ENCODE peak calls at places on chromosome 2, in five cellular contexts. X is brain microvascular endothelial cell, R is OCI-LY7, W is upper lobe of right lung, V is ovary. A is an unnamed sample.

GRCh38 chr2:97936199-97936598 is 59.5 kb downstream of the TMEM131 start:
- DNase-seq in X (no peak), R (peak), W (no peak), V (no peak), A (no peak)

GRCh38 chr2:168624028-168624427 is 168.0 kb downstream of the CERS6 start:
- DNase-seq in X (no peak), R (no peak), W (no peak), V (no peak), A (no peak)

GRCh38 chr2:99821572-99822369 is 320.6 kb downstream of the AFF3 start:
- DNase-seq in X (peak), R (no peak), W (no peak), V (no peak), A (no peak)

GRCh38 chr2:95077521-95077807 is 44.1 kb downstream of the MRPS5 start:
- DNase-seq in X (no peak), R (peak), W (no peak), V (no peak), A (peak)

GRCh38 chr2:24520175-24520574 is 29.1 kb downstream of the NCOA1 start:
- DNase-seq in X (no peak), R (no peak), W (no peak), V (no peak), A (no peak)

GRCh38 chr2:204743368-204743960 is 198.2 kb downstream of the PARD3B start:
- DNase-seq in X (no peak), R (no peak), W (no peak), V (no peak), A (no peak)

GRCh38 chr2:54638774-54639187 is 84.7 kb upstream of the EML6 start:
- DNase-seq in X (no peak), R (no peak), W (no peak), V (no peak), A (no peak)

GRCh38 chr2:224038049-224038829 is 847 bp downstream of the SERPINE2 start:
- DNase-seq in X (no peak), R (peak), W (peak), V (peak), A (peak)

GRCh38 chr2:2662037-2662846 is 331.2 kb upstream of the MYT1L start:
- DNase-seq in X (no peak), R (no peak), W (no peak), V (no peak), A (no peak)

GRCh38 chr2:79944205-79944604 is 360.3 kb downstream of the LRRTM1 start:
- DNase-seq in X (no peak), R (no peak), W (no peak), V (no peak), A (no peak)

GRCh38 chr2:79936715-79937114 is 367.8 kb downstream of the LRRTM1 start:
- DNase-seq in X (no peak), R (no peak), W (no peak), V (no peak), A (no peak)

GRCh38 chr2:79940366-79940765 is 364.2 kb downstream of the LRRTM1 start:
- DNase-seq in X (no peak), R (no peak), W (no peak), V (no peak), A (no peak)

GRCh38 chr2:79938648-79939047 is 365.9 kb downstream of the LRRTM1 start:
- DNase-seq in X (no peak), R (no peak), W (no peak), V (no peak), A (no peak)

GRCh38 chr2:79941172-79941571 is 363.4 kb downstream of the LRRTM1 start:
- DNase-seq in X (no peak), R (no peak), W (no peak), V (no peak), A (no peak)
- TF ChIP-seq CTCF in X (no peak), R (no peak), W (no peak), V (no peak), A (no peak)

DNA sequence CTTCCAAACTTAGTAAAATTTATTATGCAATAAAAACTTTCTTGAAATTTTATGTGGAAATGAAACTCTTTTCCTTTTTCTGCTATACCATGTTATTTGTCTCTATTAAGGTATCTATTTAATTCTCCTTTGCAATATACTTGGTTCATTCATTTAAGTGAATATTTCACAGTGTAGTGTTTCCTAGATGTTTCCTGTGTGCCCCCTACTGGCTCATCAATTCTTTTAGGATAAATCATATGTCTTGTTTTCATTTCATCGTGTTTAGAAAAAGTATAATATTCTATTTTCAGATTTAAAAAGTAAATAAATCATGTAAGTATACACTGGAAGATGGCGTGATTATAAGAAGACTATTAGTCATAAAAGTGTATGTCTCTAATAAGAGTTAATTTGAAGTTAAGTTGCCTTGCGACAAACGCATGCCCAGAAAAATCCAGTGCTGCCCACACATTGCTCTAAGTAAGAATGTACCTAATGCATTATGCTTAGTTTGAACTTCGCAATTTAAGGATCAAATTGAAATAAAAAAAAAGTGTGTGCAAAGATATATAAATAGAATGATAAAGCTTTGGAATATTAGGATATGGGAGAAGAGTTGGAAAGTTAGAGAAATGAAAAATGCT is 525.4 kb downstream of the KCNJ3 start:
- DNase-seq in X (no peak), R (peak), W (no peak), V (no peak), A (peak)
- TF ChIP-seq CTCF in X (peak), R (peak), W (peak), V (no peak), A (peak)

GRCh38 chr2:8822218-8822617 is 15.2 kb downstream of the KIDINS220 start:
- DNase-seq in X (no peak), R (no peak), W (no peak), V (no peak), A (no peak)

GRCh38 chr2:8819194-8819593 is 18.2 kb downstream of the KIDINS220 start:
- DNase-seq in X (peak), R (no peak), W (no peak), V (no peak), A (no peak)

GRCh38 chr2:8821276-8822217 is 15.9 kb downstream of the KIDINS220 start:
- DNase-seq in X (no peak), R (no peak), W (no peak), V (peak), A (no peak)

GRCh38 chr2:8817219-8817618 is 20.2 kb downstream of the KIDINS220 start:
- DNase-seq in X (no peak), R (no peak), W (no peak), V (no peak), A (no peak)

GRCh38 chr2:8819948-8820347 is 17.5 kb downstream of the KIDINS220 start:
- DNase-seq in X (no peak), R (no peak), W (no peak), V (no peak), A (no peak)
- TF ChIP-seq CTCF in X (no peak), R (no peak), W (no peak), V (no peak), A (no peak)

DNA sequence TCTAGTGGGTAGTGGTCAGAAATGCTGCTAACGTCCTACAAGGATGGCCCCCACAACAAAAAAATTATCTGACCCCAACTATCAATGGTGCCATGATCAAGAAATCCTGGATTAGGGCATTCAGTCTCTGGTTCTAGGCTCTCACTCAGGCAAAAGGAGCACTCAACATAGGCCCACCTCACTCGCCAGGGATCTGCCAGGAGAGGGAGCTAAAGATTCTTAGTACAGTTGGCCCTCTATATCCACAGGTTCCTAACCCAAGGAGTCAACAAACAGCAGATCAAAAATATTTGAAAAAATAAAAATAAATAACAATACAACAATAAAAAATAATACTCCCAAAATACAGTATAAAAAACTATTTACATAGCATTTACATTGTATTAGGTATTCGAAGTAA is 10.0 kb downstream of the SLC4A5 start:
- DNase-seq in X (peak), R (peak), W (no peak), V (no peak), A (no peak)
- TF ChIP-seq CTCF in X (peak), R (peak), W (peak), V (no peak), A (peak)

GRCh38 chr2:172280820-172281454 is 146.4 kb upstream of the ITGA6 start:
- DNase-seq in X (no peak), R (peak), W (no peak), V (no peak), A (no peak)

GRCh38 chr2:172284209-172284608 is 143.2 kb upstream of the ITGA6 start:
- DNase-seq in X (no peak), R (no peak), W (no peak), V (no peak), A (no peak)

GRCh38 chr2:172281648-172282576 is 145.5 kb upstream of the ITGA6 start:
- DNase-seq in X (peak), R (no peak), W (no peak), V (no peak), A (no peak)

GRCh38 chr2:172283476-172283875 is 143.9 kb upstream of the ITGA6 start:
- DNase-seq in X (peak), R (no peak), W (no peak), V (no peak), A (no peak)

GRCh38 chr2:172282944-172283343 is 144.4 kb upstream of the ITGA6 start:
- DNase-seq in X (peak), R (no peak), W (no peak), V (no peak), A (no peak)
- TF ChIP-seq CTCF in X (no peak), R (no peak), W (no peak), V (no peak), A (no peak)

GRCh38 chr2:233449071-233449901 is 95.0 kb downstream of the DGKD start:
- DNase-seq in X (peak), R (no peak), W (peak), V (peak), A (peak)
- TF ChIP-seq CTCF in X (peak), R (no peak), W (peak), V (peak), A (no peak)

DNA sequence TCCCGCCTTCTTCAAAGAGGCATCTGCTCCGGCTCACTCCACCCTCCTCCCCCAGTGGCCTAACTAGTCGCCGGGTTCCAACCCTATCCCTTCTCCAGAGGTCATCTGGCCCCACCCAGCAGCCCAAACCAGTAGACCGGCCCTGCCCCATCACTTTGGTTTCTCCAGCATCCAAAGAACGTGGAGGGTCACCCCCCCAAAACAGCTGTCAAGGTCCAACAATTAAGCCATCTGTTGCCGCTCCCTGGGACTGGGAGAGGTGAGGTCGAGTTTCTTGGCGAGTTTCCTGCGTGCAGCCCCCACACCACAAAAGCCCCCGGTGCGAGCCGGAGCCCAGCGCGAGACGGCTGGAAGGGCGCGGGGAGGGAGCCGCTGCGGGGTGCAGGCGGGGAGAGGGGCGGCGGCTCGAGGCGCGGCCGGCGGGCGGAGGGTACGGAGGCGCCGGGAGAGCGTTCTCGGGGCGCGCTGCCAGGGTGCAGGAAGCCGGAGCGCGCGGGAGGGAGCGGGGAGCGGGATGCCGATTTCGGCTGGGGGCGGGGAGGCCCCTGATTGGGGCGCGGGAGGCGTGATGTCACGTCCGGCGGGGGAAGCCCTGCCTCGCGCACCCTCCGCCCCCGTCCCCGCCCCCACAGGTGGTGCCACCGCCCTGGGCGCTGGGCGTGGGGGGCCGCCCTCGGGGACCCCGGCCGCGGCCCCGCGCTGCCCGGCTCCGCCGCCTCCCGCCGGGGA is 571 bp upstream of the GPC1 start:
- DNase-seq in X (peak), R (peak), W (peak), V (peak), A (peak)
- TF ChIP-seq CTCF in X (no peak), R (no peak), W (no peak), V (no peak), A (no peak)

GRCh38 chr2:96869281-96869823 is 528 bp downstream of the SEMA4C start:
- DNase-seq in X (peak), R (no peak), W (peak), V (peak), A (no peak)
- TF ChIP-seq CTCF in X (no peak), R (peak), W (no peak), V (no peak), A (no peak)

DNA sequence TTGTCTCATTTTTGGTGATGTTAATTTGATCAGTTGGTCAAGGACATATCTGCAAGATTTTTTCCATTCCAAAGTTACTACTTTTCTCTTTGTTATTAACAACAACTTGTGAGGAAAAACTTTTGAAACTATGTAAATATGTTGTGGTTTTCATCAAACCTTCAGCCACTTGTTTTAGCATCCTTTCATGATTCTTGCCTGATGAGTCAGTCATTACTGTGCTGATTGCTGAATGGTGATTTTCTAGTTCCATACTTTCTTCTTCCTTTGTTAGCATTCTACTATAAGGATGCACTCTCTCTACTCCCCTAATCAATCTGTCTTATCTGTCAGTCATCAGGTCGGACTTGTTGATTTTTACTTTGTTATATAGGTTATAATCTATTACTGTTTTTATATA is 10.9 kb downstream of the TMEM87B start:
- DNase-seq in X (peak), R (no peak), W (no peak), V (no peak), A (no peak)
- TF ChIP-seq CTCF in X (no peak), R (no peak), W (no peak), V (no peak), A (no peak)

GRCh38 chr2:138922973-138923563 is 142.9 kb upstream of the NXPH2 start:
- DNase-seq in X (no peak), R (peak), W (no peak), V (no peak), A (peak)
- TF ChIP-seq CTCF in X (peak), R (peak), W (peak), V (no peak), A (no peak)